ENCODE peak calls at places on chromosomes 5 and 9, in seven cellular contexts. D is Karpas-422; V is effector memory CD4-positive, alpha-beta T cell; G is right lobe of liver; H is lower lobe of right lung; I is CD8-positive, alpha-beta T cell; C is uterus. J is an unnamed sample.
A peak's percentile ranks its signal among the peaks of the same experiment; 100 is the strongest.

GRCh38 chr5:35183243-35183955 is 46.9 kb downstream of the PRLR start:
- DNase-seq in D (peak; percentile 71), V (no peak), G (no peak), H (no peak), I (no peak), C (no peak), J (no peak)

GRCh38 chr5:116947691-116948528 is 373.3 kb upstream of the SEMA6A start:
- DNase-seq in D (peak; percentile 91), V (no peak), G (peak; percentile 71), H (peak; percentile 63), I (peak; percentile 37), C (peak; percentile 15), J (no peak)

GRCh38 chr5:144742376-144742775 is 571.7 kb downstream of the KCTD16 start:
- DNase-seq in D (no peak), V (no peak), G (no peak), H (no peak), I (no peak), C (no peak), J (no peak)

GRCh38 chr9:32378496-32378895 is 5.9 kb upstream of the ACO1 start:
- DNase-seq in D (peak; percentile 90), V (no peak), G (no peak), H (no peak), I (peak; percentile 41), C (peak; percentile 24), J (peak; percentile 29)

GRCh38 chr9:19976226-19976625 is 187.4 kb upstream of the SLC24A2 start:
- DNase-seq in D (no peak), V (no peak), G (no peak), H (no peak), I (no peak), C (no peak), J (no peak)

GRCh38 chr5:85049020-85049419 is 664.3 kb upstream of the EDIL3 start:
- DNase-seq in D (no peak), V (no peak), G (no peak), H (no peak), I (no peak), C (no peak), J (no peak)

GRCh38 chr9:71762900-71763653 is 5.2 kb downstream of the CEMIP2 start:
- DNase-seq in D (no peak), V (no peak), G (no peak), H (no peak), I (no peak), C (no peak), J (no peak)

GRCh38 chr5:107011530-107012115 is 659.1 kb downstream of the EFNA5 start:
- DNase-seq in D (no peak), V (no peak), G (no peak), H (no peak), I (no peak), C (no peak), J (no peak)

GRCh38 chr9:101485873-101486692 is 47.6 kb upstream of the RNF20 start:
- DNase-seq in D (no peak), V (no peak), G (peak; percentile 48), H (peak; percentile 48), I (no peak), C (peak; percentile 37), J (no peak)

GRCh38 chr5:177023247-177023703 is 779 bp downstream of the ZNF346 start:
- DNase-seq in D (peak; percentile 63), V (no peak), G (no peak), H (no peak), I (no peak), C (no peak), J (no peak)

GRCh38 chr9:109190151-109190550 is 23.1 kb upstream of the FRRS1L start:
- DNase-seq in D (no peak), V (no peak), G (no peak), H (no peak), I (no peak), C (no peak), J (no peak)

GRCh38 chr9:134619983-134620612 is 21.5 kb upstream of the COL5A1 start:
- DNase-seq in D (no peak), V (no peak), G (peak; percentile 45), H (peak; percentile 38), I (peak; percentile 2), C (peak; percentile 6), J (no peak)

GRCh38 chr5:180799194-180799593 is 3.4 kb downstream of the MGAT1 start:
- DNase-seq in D (no peak), V (no peak), G (no peak), H (no peak), I (no peak), C (no peak), J (no peak)

GRCh38 chr9:95740217-95741004 is 135.1 kb upstream of the ERCC6L2 start:
- DNase-seq in D (no peak), V (no peak), G (no peak), H (no peak), I (no peak), C (no peak), J (no peak)

GRCh38 chr9:118236625-118237024 is 532.4 kb downstream of the TLR4 start:
- DNase-seq in D (no peak), V (no peak), G (no peak), H (no peak), I (no peak), C (no peak), J (no peak)

GRCh38 chr9:92671323-92671722 is 1.4 kb upstream of the IPPK start:
- DNase-seq in D (peak; percentile 48), V (no peak), G (no peak), H (no peak), I (no peak), C (no peak), J (no peak)

GRCh38 chr5:15844871-15845270 is 334.7 kb downstream of the MARCHF11 start:
- DNase-seq in D (no peak), V (no peak), G (no peak), H (no peak), I (no peak), C (no peak), J (no peak)

GRCh38 chr5:97545856-97546570 is 363.0 kb upstream of the RIOK2 start:
- DNase-seq in D (no peak), V (no peak), G (no peak), H (no peak), I (no peak), C (no peak), J (no peak)

GRCh38 chr5:42274913-42275312 is 148.3 kb upstream of the GHR start:
- DNase-seq in D (no peak), V (no peak), G (no peak), H (no peak), I (no peak), C (no peak), J (no peak)

GRCh38 chr5:118968925-118969375 is 19.4 kb downstream of the DTWD2 start:
- DNase-seq in D (no peak), V (no peak), G (no peak), H (no peak), I (no peak), C (no peak), J (no peak)

GRCh38 chr5:79567926-79568549 is 44.2 kb upstream of the TENT2 start:
- DNase-seq in D (no peak), V (no peak), G (no peak), H (no peak), I (no peak), C (no peak), J (no peak)

GRCh38 chr5:126965061-126965475 is 65.3 kb downstream of the MARCHF3 start:
- DNase-seq in D (no peak), V (no peak), G (no peak), H (no peak), I (no peak), C (no peak), J (no peak)

GRCh38 chr5:134024811-134025210 is 20.0 kb upstream of the VDAC1 start:
- DNase-seq in D (no peak), V (no peak), G (no peak), H (no peak), I (no peak), C (no peak), J (no peak)

GRCh38 chr9:34589371-34589655 is 211 bp downstream of the CNTFR start:
- DNase-seq in D (no peak), V (no peak), G (peak; percentile 49), H (peak; percentile 42), I (no peak), C (no peak), J (no peak)

GRCh38 chr9:34588671-34589370 is 703 bp downstream of the CNTFR start:
- DNase-seq in D (no peak), V (no peak), G (peak; percentile 51), H (peak; percentile 47), I (no peak), C (no peak), J (no peak)

GRCh38 chr9:34590376-34591090 is 1.0 kb upstream of the CNTFR start:
- DNase-seq in D (no peak), V (no peak), G (peak; percentile 72), H (peak; percentile 45), I (no peak), C (peak; percentile 29), J (no peak)

GRCh38 chr9:34591091-34591910 is 1.8 kb upstream of the CNTFR start:
- DNase-seq in D (peak; percentile 91), V (peak; percentile 40), G (peak; percentile 92), H (peak; percentile 90), I (peak; percentile 84), C (peak; percentile 79), J (peak; percentile 73)

GRCh38 chr9:34589656-34590375 is at the start of gene CNTFR:
- DNase-seq in D (no peak), V (no peak), G (no peak), H (peak; percentile 46), I (no peak), C (peak; percentile 55), J (no peak)
- H3K9me3 ChIP-seq in D (no peaks in the 10 kb centered on the region), V (no peaks in the 10 kb centered on the region), G (no peaks in the 10 kb centered on the region), H (no peaks in the 10 kb centered on the region), I (no peaks in the 10 kb centered on the region), C (no peaks in the 10 kb centered on the region), J (no peaks in the 10 kb centered on the region)

GRCh38 chr9:111548623-111549022 is 23.6 kb downstream of the ZNF483 start:
- DNase-seq in D (no peak), V (no peak), G (no peak), H (no peak), I (no peak), C (no peak), J (no peak)
- H3K9me3 ChIP-seq in D (peaks cover 31% of the 10 kb centered on the region), V (peaks cover 32% of the 10 kb centered on the region), G (peaks cover 20% of the 10 kb centered on the region), H (peaks cover 93% of the 10 kb centered on the region), I (peaks cover 33% of the 10 kb centered on the region), C (no peaks in the 10 kb centered on the region), J (peaks cover 34% of the 10 kb centered on the region)

DNA sequence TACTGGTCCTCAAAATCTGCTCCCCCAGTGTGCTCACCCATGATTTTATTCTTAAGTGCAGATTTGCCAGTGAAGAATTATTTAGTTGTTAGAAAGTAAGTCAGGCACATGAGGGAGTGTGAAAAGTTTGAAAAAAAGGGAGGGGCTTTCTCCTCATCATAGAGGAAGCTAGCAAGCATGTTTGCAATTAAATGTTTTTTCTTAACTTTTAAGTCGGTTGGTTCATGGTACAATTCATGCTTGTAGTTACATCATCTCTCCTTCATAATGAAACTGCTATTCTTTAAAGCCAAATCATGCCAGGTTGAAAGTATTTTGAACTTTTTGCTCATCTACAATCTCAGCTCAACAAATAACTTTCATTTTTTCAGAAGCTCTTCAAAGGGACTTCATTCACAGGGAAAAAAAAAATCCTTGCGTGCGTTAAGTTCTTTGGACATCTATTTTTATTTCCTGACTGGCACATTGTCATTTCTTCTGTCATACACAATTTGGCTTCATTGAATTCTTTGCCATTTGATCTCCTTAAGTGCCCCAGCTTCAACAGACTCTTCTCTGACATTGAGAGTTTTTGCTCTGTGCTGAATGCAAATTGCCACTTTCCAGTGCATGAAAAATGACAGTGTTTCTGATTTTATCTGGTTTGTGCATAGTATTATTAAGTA is 456.9 kb downstream of the TMEM232 start:
- DNase-seq in D (no peak), V (no peak), G (no peak), H (no peak), I (no peak), C (no peak), J (no peak)
- H3K9me3 ChIP-seq in D (no peaks in the 10 kb centered on the region), V (no peaks in the 10 kb centered on the region), G (no peaks in the 10 kb centered on the region), H (no peaks in the 10 kb centered on the region), I (no peaks in the 10 kb centered on the region), C (no peaks in the 10 kb centered on the region), J (no peaks in the 10 kb centered on the region)

GRCh38 chr5:178941361-178941760 is 363 bp downstream of the ZNF454 start:
- DNase-seq in D (no peak), V (no peak), G (no peak), H (peak; percentile 44), I (no peak), C (peak; percentile 37), J (no peak)
- H3K9me3 ChIP-seq in D (peaks cover 21% of the 10 kb centered on the region), V (peaks cover 51% of the 10 kb centered on the region), G (peaks cover 4% of the 10 kb centered on the region), H (peaks cover 53% of the 10 kb centered on the region), I (peaks cover 24% of the 10 kb centered on the region), C (no peaks in the 10 kb centered on the region), J (peaks cover 19% of the 10 kb centered on the region)

J was measured in T-helper 17 cell.